ENCODE peak calls at places on chromosomes 4 and X, in five cellular contexts. C is sigmoid colon, T is stomach, M is suprapubic skin, F is spleen. V is an unnamed sample.

GRCh38 chrX:110383414-110383813 is 24.8 kb downstream of the RTL9 start:
- DNase-seq in C (no peak), T (no peak), M (no peak), F (no peak), V (no peak)

GRCh38 chrX:78801522-78801921 is 54.0 kb downstream of the LPAR4 start:
- DNase-seq in C (no peak), T (no peak), M (no peak), F (no peak), V (no peak)

GRCh38 chr4:76311896-76312331 is 5.4 kb downstream of the STBD1 start:
- DNase-seq in C (no peak), T (no peak), M (no peak), F (no peak), V (no peak)

GRCh38 chr4:175253184-175253902 is 335.2 kb downstream of the ADAM29 start:
- DNase-seq in C (no peak), T (no peak), M (no peak), F (no peak), V (no peak)

GRCh38 chr4:81314897-81315470 is 100.0 kb upstream of the PRKG2 start:
- DNase-seq in C (no peak), T (no peak), M (no peak), F (no peak), V (no peak)

GRCh38 chrX:114717921-114718320 is 134.0 kb downstream of the HTR2C start:
- DNase-seq in C (no peak), T (no peak), M (no peak), F (no peak), V (no peak)

GRCh38 chrX:40952855-40953254 is 132.4 kb upstream of the USP9X start:
- DNase-seq in C (no peak), T (no peak), M (no peak), F (no peak), V (no peak)

GRCh38 chr4:142778908-142779307 is 67.2 kb downstream of the INPP4B start:
- DNase-seq in C (no peak), T (no peak), M (no peak), F (no peak), V (no peak)

GRCh38 chr4:82423245-82424054 is 6.8 kb downstream of the HNRNPDL start:
- DNase-seq in C (no peak), T (no peak), M (no peak), F (no peak), V (no peak)

GRCh38 chr4:89556596-89557305 is 249.2 kb upstream of the GPRIN3 start:
- DNase-seq in C (no peak), T (no peak), M (no peak), F (no peak), V (no peak)

GRCh38 chr4:120842046-120842445 is 80.5 kb downstream of the PRDM5 start:
- DNase-seq in C (no peak), T (no peak), M (no peak), F (no peak), V (no peak)

GRCh38 chrX:123331859-123332258 is 147.8 kb downstream of the GRIA3 start:
- DNase-seq in C (no peak), T (no peak), M (no peak), F (no peak), V (no peak)

GRCh38 chr4:84733343-84734033 is 150.6 kb downstream of the CDS1 start:
- DNase-seq in C (no peak), T (no peak), M (no peak), F (no peak), V (no peak)

GRCh38 chr4:55008166-55009056 is 117.0 kb downstream of the KDR start:
- DNase-seq in C (no peak), T (no peak), M (no peak), F (no peak), V (no peak)

GRCh38 chrX:11787564-11787963 is 29.5 kb downstream of the MSL3 start:
- DNase-seq in C (peak; percentile 80), T (peak; percentile 40), M (peak; percentile 77), F (peak; percentile 83), V (peak; percentile 39)

GRCh38 chr4:83386931-83387897 is 52.6 kb upstream of the HPSE start:
- DNase-seq in C (no peak), T (no peak), M (no peak), F (no peak), V (no peak)

GRCh38 chr4:101014417-101014816 is 332.9 kb downstream of the PPP3CA start:
- DNase-seq in C (no peak), T (no peak), M (no peak), F (no peak), V (no peak)

GRCh38 chr4:8330821-8331566 is 61.4 kb downstream of the HTRA3 start:
- DNase-seq in C (peak; percentile 81), T (peak; percentile 25), M (peak; percentile 85), F (peak; percentile 64), V (no peak)

GRCh38 chrX:154374361-154375155 is at the start of gene FLNA:
- DNase-seq in C (peak; percentile 89), T (peak; percentile 53), M (no peak), F (peak; percentile 86), V (no peak)

GRCh38 chrX:149151805-149152757 is 353.0 kb downstream of the IDS start:
- DNase-seq in C (no peak), T (no peak), M (no peak), F (no peak), V (no peak)

DNA sequence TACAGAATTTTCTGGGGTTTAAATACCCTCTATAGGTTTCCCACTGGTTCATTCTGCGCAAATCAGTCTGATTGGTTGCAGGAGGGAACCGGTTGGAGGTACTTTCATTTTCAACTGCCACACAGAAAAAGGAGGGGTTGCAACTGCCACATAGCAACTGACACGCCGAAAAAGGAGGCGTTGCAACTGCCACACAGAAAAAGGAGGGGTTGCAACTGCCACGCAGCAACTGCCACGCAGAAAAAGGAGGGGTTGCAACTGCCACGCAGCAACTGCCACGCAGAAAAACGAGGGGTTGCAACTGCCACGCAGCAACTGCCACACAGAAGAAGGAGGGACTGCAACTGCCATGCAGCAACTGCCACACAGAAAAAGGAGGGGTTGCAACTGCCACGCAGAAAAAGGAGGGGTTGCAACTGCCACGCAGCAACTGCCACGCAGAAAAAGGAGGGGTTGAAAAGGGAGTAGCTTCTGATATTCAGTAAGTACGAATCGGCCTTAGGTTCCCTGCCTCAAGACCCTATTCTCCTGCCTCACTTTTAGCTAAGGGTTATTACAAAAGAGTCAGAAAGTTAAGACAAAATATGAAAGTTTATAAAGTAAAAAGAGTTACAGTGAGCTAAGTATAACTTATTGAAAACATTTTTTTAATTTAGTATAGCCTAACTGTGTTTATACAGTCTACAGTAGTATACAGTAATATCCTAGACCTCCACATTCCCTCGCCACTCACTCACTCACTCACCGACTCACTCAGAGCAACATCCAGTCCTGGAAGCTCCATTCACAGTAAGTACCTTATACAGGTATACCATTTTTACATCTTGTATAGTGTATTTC is 431.8 kb downstream of the KCTD8 start:
- DNase-seq in C (no peak), T (no peak), M (no peak), F (no peak), V (no peak)
- TF ChIP-seq POLR2A in C (no peak), T (no peak), M (no peak), F (no peak), V (no peak)

GRCh38 chr4:176499518-176499917 is 179.8 kb downstream of the SPCS3 start:
- DNase-seq in C (no peak), T (no peak), M (no peak), F (no peak), V (no peak)

GRCh38 chr4:176500894-176501293 is 181.1 kb downstream of the SPCS3 start:
- DNase-seq in C (no peak), T (no peak), M (no peak), F (no peak), V (no peak)

GRCh38 chr4:176498857-176499256 is 179.1 kb downstream of the SPCS3 start:
- DNase-seq in C (no peak), T (no peak), M (no peak), F (no peak), V (no peak)
- TF ChIP-seq POLR2AphosphoS5 in C (no peak), T (no peak), M (no peak), F (no peak), V (no peak)

GRCh38 chr4:6175426-6175825 is 24.9 kb downstream of the JAKMIP1 start:
- DNase-seq in C (no peak), T (no peak), M (no peak), F (no peak), V (no peak)

GRCh38 chr4:6177587-6178197 is 22.7 kb downstream of the JAKMIP1 start:
- DNase-seq in C (no peak), T (peak; percentile 50), M (no peak), F (no peak), V (no peak)

GRCh38 chr4:6169239-6169638 is 31.1 kb downstream of the JAKMIP1 start:
- DNase-seq in C (no peak), T (no peak), M (no peak), F (no peak), V (no peak)

GRCh38 chr4:6172927-6173200 is 27.5 kb downstream of the JAKMIP1 start:
- DNase-seq in C (no peak), T (no peak), M (no peak), F (no peak), V (no peak)

DNA sequence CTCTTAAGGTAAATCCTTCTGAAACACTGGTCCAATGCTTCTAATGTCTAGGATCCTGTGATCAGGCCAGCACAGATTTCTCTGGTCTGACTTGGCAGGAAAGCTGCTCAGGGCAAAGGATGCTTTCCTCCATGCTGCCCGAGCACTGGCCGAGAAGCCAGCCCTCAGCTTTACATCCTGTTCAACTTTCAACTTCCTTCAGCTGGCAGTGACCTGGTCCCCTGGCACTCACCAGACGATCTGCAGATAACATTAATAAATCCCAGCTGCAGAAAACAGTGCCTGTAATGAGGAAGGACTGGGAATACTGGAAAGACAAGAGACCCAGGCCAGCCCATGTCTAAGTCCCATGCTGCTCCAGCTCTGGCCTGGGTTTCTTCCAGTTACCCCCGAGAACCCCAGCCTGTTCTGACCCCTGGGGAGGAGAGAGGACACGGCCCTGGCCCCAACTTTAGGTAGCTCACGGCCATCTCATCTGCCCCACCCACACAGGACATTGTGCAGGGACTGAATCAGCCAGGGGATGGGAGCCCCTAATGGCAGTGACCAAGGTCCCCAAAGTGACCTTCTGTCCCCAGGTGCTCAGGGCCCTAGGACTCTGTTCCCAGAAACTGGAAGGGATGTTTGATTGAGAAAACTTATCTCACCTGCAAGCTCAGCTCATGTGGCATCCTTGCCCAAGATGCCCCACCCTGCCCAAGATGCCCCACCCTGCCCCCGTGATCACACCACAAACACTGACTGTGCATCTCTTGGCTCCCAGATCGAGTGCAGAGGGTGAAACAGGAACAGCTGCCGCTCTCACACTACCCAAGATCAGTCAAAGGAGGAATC is 28.0 kb downstream of the JAKMIP1 start:
- DNase-seq in C (no peak), T (peak; percentile 43), M (no peak), F (no peak), V (peak; percentile 8)
- H3K4me3 ChIP-seq in C (no peak overlapping the region), T (no peak overlapping the region), M (no peak overlapping the region), F (no peak overlapping the region), V (no peak overlapping the region)

DNA sequence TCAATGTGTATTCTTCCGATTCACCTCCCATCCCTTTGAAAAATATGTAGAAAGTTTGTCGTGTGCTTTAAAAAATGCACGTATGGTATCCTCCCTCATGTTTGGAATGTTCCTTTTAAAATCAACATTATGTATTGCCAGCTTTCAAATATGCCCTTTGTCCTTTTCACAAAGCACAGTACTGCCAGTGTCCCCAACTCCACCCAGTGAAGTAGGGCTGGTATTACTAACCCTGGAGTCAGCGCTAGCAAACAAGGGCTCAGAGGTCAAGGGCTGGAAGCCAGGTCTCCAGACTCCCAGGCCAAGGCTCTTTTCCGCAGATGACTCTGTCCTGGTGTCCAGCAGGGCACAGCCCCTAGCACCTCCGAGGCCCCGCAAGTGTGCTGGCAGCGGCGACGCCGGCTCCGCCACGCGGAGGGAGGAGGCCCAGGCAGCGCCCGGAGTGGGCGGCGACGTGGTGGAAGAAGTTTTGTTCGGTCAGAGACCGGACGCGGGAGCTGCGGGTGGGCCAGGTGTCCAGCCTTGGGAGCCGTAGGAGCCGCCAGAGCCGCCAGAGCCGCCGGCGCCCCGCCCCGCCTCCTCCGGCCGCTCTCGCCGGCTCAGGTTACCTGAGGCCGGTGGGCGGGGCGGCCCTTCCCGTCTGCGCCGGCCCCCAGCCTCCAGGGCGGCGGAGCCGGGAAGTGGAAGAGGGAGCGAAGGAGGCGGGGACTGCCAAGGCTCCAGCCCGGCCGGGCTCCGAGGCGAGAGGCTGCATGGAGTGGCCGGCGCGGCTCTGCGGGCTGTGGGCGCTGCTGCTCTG is at the start of gene IL13RA1:
- DNase-seq in C (peak; percentile 90), T (peak; percentile 86), M (peak; percentile 80), F (peak; percentile 89), V (peak; percentile 74)
- TF ChIP-seq POLR2A in C (no peak), T (no peak), M (peak; percentile 77), F (no peak), V (peak; percentile 75)